ENCODE peak calls at places on chromosomes 2 and 18, in four cellular contexts. S is fibroblast of mammary gland, I is stomach, G is ELF-1. O is an unnamed sample.
A peak's percentile ranks its signal among the peaks of the same experiment; 100 is the strongest.

GRCh38 chr2:21372654-21373053 is 248.9 kb downstream of the TDRD15 start:
- DNase-seq in S (no peak), I (no peak), G (peak; percentile 39), O (no peak)

GRCh38 chr2:157473585-157473984 is 29.7 kb upstream of the CYTIP start:
- DNase-seq in S (peak; percentile 14), I (no peak), G (no peak), O (no peak)

GRCh38 chr2:68250652-68251186 is 1.6 kb downstream of the PPP3R1 start:
- DNase-seq in S (no peak), I (peak; percentile 86), G (no peak), O (no peak)

GRCh38 chr2:195535911-195536522 is 121.0 kb upstream of the SLC39A10 start:
- DNase-seq in S (no peak), I (no peak), G (no peak), O (peak; percentile 38)

GRCh38 chr2:100620481-100620880 is 57.7 kb downstream of the PDCL3 start:
- DNase-seq in S (no peak), I (no peak), G (no peak), O (no peak)

GRCh38 chr18:75507636-75508035 is 80.1 kb upstream of the SMIM21 start:
- DNase-seq in S (peak; percentile 65), I (no peak), G (no peak), O (no peak)

GRCh38 chr2:48715042-48715899 is 40.3 kb downstream of the LHCGR start:
- DNase-seq in S (peak; percentile 46), I (peak; percentile 33), G (no peak), O (peak; percentile 85)

GRCh38 chr2:235027558-235028214 is 75.9 kb downstream of the SH3BP4 start:
- DNase-seq in S (peak; percentile 83), I (no peak), G (peak; percentile 17), O (no peak)